ENCODE peak calls at places on chromosome 3, in seven cellular contexts. P is K562, K is fibroblast of lung, F is neuronal stem cell, O is mesendoderm, D is mesenchymal stem cell, G is colonic mucosa. B is an unnamed sample.

GRCh38 chr3:50675179-50676030 is 678 bp downstream of the DOCK3 start:
- DNase-seq in P (peak), K (no peak), F (peak), O (peak), D (no peak), G (no peak), B (no peak)

GRCh38 chr3:78221796-78222195 is 1181.9 kb downstream of the ROBO2 start:
- DNase-seq in P (no peak), K (peak), F (no peak), O (peak), D (peak), G (no peak), B (peak)

GRCh38 chr3:107994181-107994580 is 96.7 kb downstream of the CD47 start:
- DNase-seq in P (no peak), K (no peak), F (no peak), O (no peak), D (no peak), G (no peak), B (peak)

GRCh38 chr3:153215971-153216370 is 53.9 kb downstream of the RAP2B start:
- DNase-seq in P (no peak), K (no peak), F (no peak), O (no peak), D (no peak), G (no peak), B (no peak)

GRCh38 chr3:5302661-5303060 is 115.2 kb downstream of the EDEM1 start:
- DNase-seq in P (no peak), K (no peak), F (no peak), O (no peak), D (no peak), G (no peak), B (no peak)

GRCh38 chr3:124034016-124034808 is 42.3 kb upstream of the ROPN1 start:
- DNase-seq in P (peak), K (peak), F (peak), O (peak), D (peak), G (peak), B (no peak)

GRCh38 chr3:107826727-107827126 is 264.1 kb downstream of the CD47 start:
- DNase-seq in P (no peak), K (no peak), F (no peak), O (no peak), D (no peak), G (no peak), B (no peak)

GRCh38 chr3:72628065-72628464 is 220.2 kb downstream of the SHQ1 start:
- DNase-seq in P (no peak), K (no peak), F (no peak), O (peak), D (no peak), G (no peak), B (peak)

GRCh38 chr3:177210744-177211502 is 13.6 kb upstream of the TBL1XR1 start:
- DNase-seq in P (no peak), K (no peak), F (no peak), O (no peak), D (no peak), G (peak), B (no peak)

GRCh38 chr3:164845739-164846138 is 232.6 kb downstream of the SI start:
- DNase-seq in P (no peak), K (no peak), F (no peak), O (no peak), D (no peak), G (no peak), B (no peak)
- H3K9ac ChIP-seq in P (no peak), K (no peak), F (no peak), O (no peak), D (no peak), G (no peak), B (no peak)

GRCh38 chr3:191593486-191593885 is 132.5 kb downstream of the PYDC2 start:
- DNase-seq in P (no peak), K (no peak), F (no peak), O (no peak), D (no peak), G (no peak), B (no peak)
- H3K27ac ChIP-seq in P (no peak), K (no peak), F (no peak), O (no peak), D (no peak), G (no peak), B (no peak)

GRCh38 chr3:189168711-189169110 is 3.1 kb upstream of the TPRG1 start:
- DNase-seq in P (no peak), K (no peak), F (no peak), O (no peak), D (no peak), G (no peak), B (no peak)
- H3K9ac ChIP-seq in P (no peak), K (no peak), F (no peak), O (no peak), D (no peak), G (no peak), B (no peak)

GRCh38 chr3:166191406-166191805 is 354.2 kb upstream of the BCHE start:
- DNase-seq in P (no peak), K (no peak), F (no peak), O (no peak), D (no peak), G (no peak), B (peak)
- H3K27ac ChIP-seq in P (no peak), K (no peak), F (no peak), O (no peak), D (no peak), G (no peak), B (no peak)

DNA sequence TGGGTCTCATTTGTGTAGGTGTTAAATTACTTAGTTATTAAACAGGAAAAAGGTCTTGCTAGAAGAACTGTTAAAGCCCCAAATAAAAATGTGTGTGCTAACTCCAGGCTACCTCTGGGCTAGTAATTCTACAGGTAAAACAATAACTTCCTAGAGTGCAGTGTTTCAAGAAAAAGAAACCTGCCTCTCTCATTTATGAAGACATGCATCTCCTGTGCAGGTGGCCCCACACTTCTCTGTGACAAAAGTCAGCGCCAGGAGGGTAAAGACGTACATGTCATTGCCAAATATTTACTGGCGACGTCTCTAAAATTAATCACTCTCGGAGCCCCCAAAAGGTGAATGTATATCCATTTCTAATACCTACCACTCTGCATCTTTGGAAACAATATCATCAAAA is 131.7 kb downstream of the FOXP1 start:
- DNase-seq in P (no peak), K (no peak), F (no peak), O (no peak), D (no peak), G (no peak), B (no peak)
- H3K9ac ChIP-seq in P (no peak), K (no peak), F (no peak), O (no peak), D (no peak), G (no peak), B (no peak)

GRCh38 chr3:27044926-27045481 is 324.2 kb downstream of the NEK10 start:
- DNase-seq in P (no peak), K (no peak), F (no peak), O (no peak), D (no peak), G (peak), B (no peak)

GRCh38 chr3:27040674-27041073 is 328.5 kb downstream of the NEK10 start:
- DNase-seq in P (no peak), K (no peak), F (no peak), O (no peak), D (no peak), G (no peak), B (no peak)

GRCh38 chr3:27046346-27046745 is 322.8 kb downstream of the NEK10 start:
- DNase-seq in P (no peak), K (no peak), F (no peak), O (peak), D (no peak), G (no peak), B (no peak)

GRCh38 chr3:27043328-27043956 is 325.7 kb downstream of the NEK10 start:
- DNase-seq in P (no peak), K (no peak), F (no peak), O (no peak), D (no peak), G (no peak), B (no peak)
- H3K27ac ChIP-seq in P (no peak), K (no peak), F (no peak), O (peak), D (no peak), G (no peak), B (no peak)

GRCh38 chr3:45858809-45859543 is 17.1 kb upstream of the LZTFL1 start:
- DNase-seq in P (peak), K (no peak), F (no peak), O (no peak), D (no peak), G (no peak), B (no peak)
- H3K9ac ChIP-seq in P (no peak), K (no peak), F (no peak), O (no peak), D (no peak), G (no peak), B (no peak)

GRCh38 chr3:9430733-9431132 is 33.3 kb downstream of the SETD5 start:
- DNase-seq in P (no peak), K (no peak), F (no peak), O (no peak), D (no peak), G (no peak), B (no peak)
- H3K27ac ChIP-seq in P (no peak), K (no peak), F (no peak), O (no peak), D (peak), G (no peak), B (no peak)

GRCh38 chr3:179929091-179929529 is 107.6 kb downstream of the PEX5L start:
- DNase-seq in P (peak), K (peak), F (peak), O (peak), D (peak), G (peak), B (peak)
- H3K9ac ChIP-seq in P (no peak), K (no peak), F (no peak), O (no peak), D (no peak), G (no peak), B (no peak)

B was measured in mammary epithelial cell.